ENCODE peak calls at places on chromosomes 16 and 17, in eight cellular contexts. One of them, this sample, is unnamed.

GRCh38 chr17:80531400-80531799 is 13.2 kb upstream of the RPTOR start:
- ATAC-seq in Panc1: no peak
- ATAC-seq in HepG2: no peak
- ATAC-seq in K562: peak
- ATAC-seq in GM12878: no peak
- ATAC-seq in HCT116: peak
- ATAC-seq in GM23338: no peak
- ATAC-seq in upper lobe of left lung: no peak
- ATAC-seq in this sample: no peak

GRCh38 chr17:27106982-27107360 is 186.9 kb upstream of the WSB1 start:
- ATAC-seq in Panc1: no peak
- ATAC-seq in HepG2: no peak
- ATAC-seq in K562: peak
- ATAC-seq in GM12878: no peak
- ATAC-seq in HCT116: no peak
- ATAC-seq in GM23338: no peak
- ATAC-seq in upper lobe of left lung: no peak
- ATAC-seq in this sample: no peak

GRCh38 chr16:85395913-85396878 is 216.9 kb upstream of the GSE1 start:
- ATAC-seq in Panc1: no peak
- ATAC-seq in HepG2: peak
- ATAC-seq in K562: no peak
- ATAC-seq in GM12878: no peak
- ATAC-seq in HCT116: no peak
- ATAC-seq in GM23338: peak
- ATAC-seq in upper lobe of left lung: peak
- ATAC-seq in this sample: peak

GRCh38 chr17:68843522-68843921 is 111.7 kb downstream of the ABCA8 start:
- ATAC-seq in Panc1: no peak
- ATAC-seq in HepG2: no peak
- ATAC-seq in K562: no peak
- ATAC-seq in GM12878: peak
- ATAC-seq in HCT116: no peak
- ATAC-seq in GM23338: no peak
- ATAC-seq in upper lobe of left lung: no peak
- ATAC-seq in this sample: no peak

GRCh38 chr16:88883117-88883895 is 16.8 kb upstream of the PABPN1L start:
- ATAC-seq in Panc1: no peak
- ATAC-seq in HepG2: no peak
- ATAC-seq in K562: no peak
- ATAC-seq in GM12878: no peak
- ATAC-seq in HCT116: no peak
- ATAC-seq in GM23338: no peak
- ATAC-seq in upper lobe of left lung: no peak
- ATAC-seq in this sample: no peak

GRCh38 chr17:9406046-9406631 is 169.5 kb downstream of the STX8 start:
- ATAC-seq in Panc1: no peak
- ATAC-seq in HepG2: no peak
- ATAC-seq in K562: no peak
- ATAC-seq in GM12878: no peak
- ATAC-seq in HCT116: no peak
- ATAC-seq in GM23338: no peak
- ATAC-seq in upper lobe of left lung: no peak
- ATAC-seq in this sample: no peak

GRCh38 chr16:28951410-28951943 is 740 bp downstream of the NFATC2IP start:
- ATAC-seq in Panc1: no peak
- ATAC-seq in HepG2: no peak
- ATAC-seq in K562: peak
- ATAC-seq in GM12878: peak
- ATAC-seq in HCT116: peak
- ATAC-seq in GM23338: peak
- ATAC-seq in upper lobe of left lung: no peak
- ATAC-seq in this sample: no peak

GRCh38 chr16:74793571-74793970 is 19.0 kb upstream of the FA2H start:
- ATAC-seq in Panc1: no peak
- ATAC-seq in HepG2: no peak
- ATAC-seq in K562: no peak
- ATAC-seq in GM12878: no peak
- ATAC-seq in HCT116: no peak
- ATAC-seq in GM23338: no peak
- ATAC-seq in upper lobe of left lung: no peak
- ATAC-seq in this sample: no peak

GRCh38 chr17:43530303-43531081 is 15.6 kb downstream of the ETV4 start:
- ATAC-seq in Panc1: no peak
- ATAC-seq in HepG2: peak
- ATAC-seq in K562: peak
- ATAC-seq in GM12878: no peak
- ATAC-seq in HCT116: peak
- ATAC-seq in GM23338: peak
- ATAC-seq in upper lobe of left lung: peak
- ATAC-seq in this sample: peak

GRCh38 chr17:79849953-79850352 is 10.7 kb upstream of the CBX4 start:
- ATAC-seq in Panc1: no peak
- ATAC-seq in HepG2: peak
- ATAC-seq in K562: no peak
- ATAC-seq in GM12878: no peak
- ATAC-seq in HCT116: peak
- ATAC-seq in GM23338: peak
- ATAC-seq in upper lobe of left lung: no peak
- ATAC-seq in this sample: no peak

GRCh38 chr16:73142995-73143394 is 95.1 kb upstream of the ZFHX3 start:
- ATAC-seq in Panc1: no peak
- ATAC-seq in HepG2: no peak
- ATAC-seq in K562: no peak
- ATAC-seq in GM12878: no peak
- ATAC-seq in HCT116: no peak
- ATAC-seq in GM23338: no peak
- ATAC-seq in upper lobe of left lung: no peak
- ATAC-seq in this sample: no peak

GRCh38 chr17:57002904-57003303 is 25.0 kb downstream of the SCPEP1 start:
- ATAC-seq in Panc1: no peak
- ATAC-seq in HepG2: no peak
- ATAC-seq in K562: no peak
- ATAC-seq in GM12878: no peak
- ATAC-seq in HCT116: no peak
- ATAC-seq in GM23338: no peak
- ATAC-seq in upper lobe of left lung: no peak
- ATAC-seq in this sample: no peak

GRCh38 chr16:81688182-81688581 is 90.9 kb upstream of the PLCG2 start:
- ATAC-seq in Panc1: peak
- ATAC-seq in HepG2: no peak
- ATAC-seq in K562: no peak
- ATAC-seq in GM12878: no peak
- ATAC-seq in HCT116: no peak
- ATAC-seq in GM23338: peak
- ATAC-seq in upper lobe of left lung: no peak
- ATAC-seq in this sample: no peak

GRCh38 chr17:76444518-76445311 is 8.2 kb downstream of the UBE2O start:
- ATAC-seq in Panc1: no peak
- ATAC-seq in HepG2: no peak
- ATAC-seq in K562: peak
- ATAC-seq in GM12878: peak
- ATAC-seq in HCT116: no peak
- ATAC-seq in GM23338: peak
- ATAC-seq in upper lobe of left lung: no peak
- ATAC-seq in this sample: no peak

GRCh38 chr17:36786867-36787266 is 150.4 kb upstream of the LHX1 start:
- ATAC-seq in Panc1: no peak
- ATAC-seq in HepG2: no peak
- ATAC-seq in K562: no peak
- ATAC-seq in GM12878: no peak
- ATAC-seq in HCT116: no peak
- ATAC-seq in GM23338: no peak
- ATAC-seq in upper lobe of left lung: no peak
- ATAC-seq in this sample: no peak

GRCh38 chr16:69180011-69180338 is 7.0 kb upstream of the SNTB2 start:
- ATAC-seq in Panc1: no peak
- ATAC-seq in HepG2: no peak
- ATAC-seq in K562: no peak
- ATAC-seq in GM12878: no peak
- ATAC-seq in HCT116: no peak
- ATAC-seq in GM23338: no peak
- ATAC-seq in upper lobe of left lung: peak
- ATAC-seq in this sample: no peak

GRCh38 chr17:60277258-60277657 is 114.7 kb downstream of the USP32 start:
- ATAC-seq in Panc1: no peak
- ATAC-seq in HepG2: no peak
- ATAC-seq in K562: no peak
- ATAC-seq in GM12878: no peak
- ATAC-seq in HCT116: no peak
- ATAC-seq in GM23338: no peak
- ATAC-seq in upper lobe of left lung: no peak
- ATAC-seq in this sample: no peak

GRCh38 chr17:18974407-18975149 is 22.6 kb downstream of the SLC5A10 start:
- ATAC-seq in Panc1: no peak
- ATAC-seq in HepG2: no peak
- ATAC-seq in K562: no peak
- ATAC-seq in GM12878: no peak
- ATAC-seq in HCT116: no peak
- ATAC-seq in GM23338: no peak
- ATAC-seq in upper lobe of left lung: no peak
- ATAC-seq in this sample: no peak

GRCh38 chr17:31571124-31571892 is 179.8 kb downstream of the RAB11FIP4 start:
- ATAC-seq in Panc1: peak
- ATAC-seq in HepG2: no peak
- ATAC-seq in K562: no peak
- ATAC-seq in GM12878: no peak
- ATAC-seq in HCT116: no peak
- ATAC-seq in GM23338: peak
- ATAC-seq in upper lobe of left lung: peak
- ATAC-seq in this sample: peak

GRCh38 chr16:66223176-66223780 is 143.2 kb upstream of the CDH5 start:
- ATAC-seq in Panc1: no peak
- ATAC-seq in HepG2: no peak
- ATAC-seq in K562: no peak
- ATAC-seq in GM12878: no peak
- ATAC-seq in HCT116: no peak
- ATAC-seq in GM23338: no peak
- ATAC-seq in upper lobe of left lung: no peak
- ATAC-seq in this sample: no peak

GRCh38 chr17:47199627-47200324 is 9.4 kb upstream of the MYL4 start:
- ATAC-seq in Panc1: no peak
- ATAC-seq in HepG2: no peak
- ATAC-seq in K562: no peak
- ATAC-seq in GM12878: peak
- ATAC-seq in HCT116: no peak
- ATAC-seq in GM23338: no peak
- ATAC-seq in upper lobe of left lung: peak
- ATAC-seq in this sample: no peak

GRCh38 chr16:81494888-81495287 is 50.3 kb downstream of the CMIP start:
- ATAC-seq in Panc1: no peak
- ATAC-seq in HepG2: no peak
- ATAC-seq in K562: no peak
- ATAC-seq in GM12878: no peak
- ATAC-seq in HCT116: no peak
- ATAC-seq in GM23338: no peak
- ATAC-seq in upper lobe of left lung: no peak
- ATAC-seq in this sample: no peak

GRCh38 chr17:11705111-11705510 is 106.8 kb downstream of the DNAH9 start:
- ATAC-seq in Panc1: peak
- ATAC-seq in HepG2: peak
- ATAC-seq in K562: no peak
- ATAC-seq in GM12878: no peak
- ATAC-seq in HCT116: no peak
- ATAC-seq in GM23338: no peak
- ATAC-seq in upper lobe of left lung: peak
- ATAC-seq in this sample: no peak

GRCh38 chr17:5662409-5663150 is 78.3 kb upstream of the NLRP1 start:
- ATAC-seq in Panc1: no peak
- ATAC-seq in HepG2: no peak
- ATAC-seq in K562: no peak
- ATAC-seq in GM12878: no peak
- ATAC-seq in HCT116: no peak
- ATAC-seq in GM23338: no peak
- ATAC-seq in upper lobe of left lung: no peak
- ATAC-seq in this sample: no peak
- TF ChIP-seq POLR2AphosphoS5 in Panc1: no peak
- TF ChIP-seq POLR2AphosphoS5 in HepG2: no peak
- TF ChIP-seq POLR2AphosphoS5 in K562: no peak
- TF ChIP-seq POLR2AphosphoS5 in GM12878: no peak
- TF ChIP-seq POLR2AphosphoS5 in HCT116: no peak
- TF ChIP-seq POLR2AphosphoS5 in GM23338: no peak
- TF ChIP-seq POLR2AphosphoS5 in upper lobe of left lung: no peak
- TF ChIP-seq POLR2AphosphoS5 in this sample: no peak

GRCh38 chr16:1610841-1611653 is 825 bp downstream of the IFT140 start:
- ATAC-seq in Panc1: peak
- ATAC-seq in HepG2: peak
- ATAC-seq in K562: peak
- ATAC-seq in GM12878: peak
- ATAC-seq in HCT116: peak
- ATAC-seq in GM23338: peak
- ATAC-seq in upper lobe of left lung: peak
- ATAC-seq in this sample: peak
- TF ChIP-seq POLR2AphosphoS5 in Panc1: no peak
- TF ChIP-seq POLR2AphosphoS5 in HepG2: no peak
- TF ChIP-seq POLR2AphosphoS5 in K562: no peak
- TF ChIP-seq POLR2AphosphoS5 in GM12878: no peak
- TF ChIP-seq POLR2AphosphoS5 in HCT116: peak
- TF ChIP-seq POLR2AphosphoS5 in GM23338: peak
- TF ChIP-seq POLR2AphosphoS5 in upper lobe of left lung: no peak
- TF ChIP-seq POLR2AphosphoS5 in this sample: no peak

GRCh38 chr16:57535680-57536305 is 578 bp downstream of the CCDC102A start:
- ATAC-seq in Panc1: peak
- ATAC-seq in HepG2: peak
- ATAC-seq in K562: peak
- ATAC-seq in GM12878: peak
- ATAC-seq in HCT116: peak
- ATAC-seq in GM23338: peak
- ATAC-seq in upper lobe of left lung: peak
- ATAC-seq in this sample: peak
- TF ChIP-seq POLR2AphosphoS5 in Panc1: no peak
- TF ChIP-seq POLR2AphosphoS5 in HepG2: no peak
- TF ChIP-seq POLR2AphosphoS5 in K562: no peak
- TF ChIP-seq POLR2AphosphoS5 in GM12878: no peak
- TF ChIP-seq POLR2AphosphoS5 in HCT116: peak
- TF ChIP-seq POLR2AphosphoS5 in GM23338: peak
- TF ChIP-seq POLR2AphosphoS5 in upper lobe of left lung: peak
- TF ChIP-seq POLR2AphosphoS5 in this sample: peak

DNA sequence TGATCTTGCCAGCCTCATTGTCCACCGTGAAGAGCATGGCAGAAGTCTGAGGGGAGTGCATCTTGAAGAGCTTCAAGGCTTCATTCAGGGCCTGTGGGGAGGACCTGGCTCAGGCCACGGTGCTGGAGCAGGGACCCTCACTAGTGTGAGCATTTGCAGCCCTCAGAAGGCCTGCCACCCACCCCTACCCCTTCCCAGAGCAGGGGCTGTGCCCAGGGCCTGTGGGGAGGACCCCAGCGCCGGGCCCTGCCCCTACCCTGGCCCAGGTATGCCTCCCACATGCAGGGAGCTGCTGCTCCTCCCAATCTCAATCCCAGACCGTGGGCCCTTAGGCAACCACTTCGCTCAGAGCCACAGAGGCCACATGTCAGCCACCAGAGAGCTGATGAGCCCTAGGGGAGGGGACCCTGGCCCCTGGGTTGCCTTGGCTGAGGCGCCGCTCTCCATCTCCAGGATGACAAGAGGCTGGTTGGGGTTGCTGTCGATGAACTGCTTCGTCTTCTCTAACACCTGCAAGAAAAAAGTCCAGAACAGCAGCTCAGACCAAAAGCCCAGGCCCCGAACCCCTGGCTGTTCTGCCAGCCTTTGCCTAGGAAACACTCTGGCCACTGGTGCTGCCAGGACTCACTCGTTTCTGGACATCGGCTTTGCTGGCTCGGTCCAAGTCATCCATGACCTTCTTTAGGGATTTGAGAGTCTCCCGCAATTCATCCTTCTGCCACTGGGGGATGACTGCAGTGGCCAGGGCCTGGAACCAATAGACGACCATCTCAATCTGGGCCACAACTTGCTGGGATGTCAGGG is 1.8 kb upstream of the EXOSC6 start:
- ATAC-seq in Panc1: no peak
- ATAC-seq in HepG2: peak
- ATAC-seq in K562: peak
- ATAC-seq in GM12878: no peak
- ATAC-seq in HCT116: peak
- ATAC-seq in GM23338: peak
- ATAC-seq in upper lobe of left lung: no peak
- ATAC-seq in this sample: no peak
- TF ChIP-seq POLR2AphosphoS5 in Panc1: no peak
- TF ChIP-seq POLR2AphosphoS5 in HepG2: no peak
- TF ChIP-seq POLR2AphosphoS5 in K562: no peak
- TF ChIP-seq POLR2AphosphoS5 in GM12878: no peak
- TF ChIP-seq POLR2AphosphoS5 in HCT116: no peak
- TF ChIP-seq POLR2AphosphoS5 in GM23338: no peak
- TF ChIP-seq POLR2AphosphoS5 in upper lobe of left lung: no peak
- TF ChIP-seq POLR2AphosphoS5 in this sample: no peak